ENCODE peak calls at places on chromosome 22, in eight cellular contexts. One of them, this sample, is unnamed. For H3K4me1, the result is how much of the 10 kb centered on the place peaks cover.

GRCh38 chr22:23566716-23567475 is 13.2 kb downstream of the IGLL1 start:
- DNase-seq in small intestine: no peak
- DNase-seq in left ventricle myocardium inferior: no peak
- DNase-seq in keratinocyte: no peak
- DNase-seq in Peyer's patch: no peak
- DNase-seq in fibroblast of lung: no peak
- DNase-seq in adrenal gland: no peak
- DNase-seq in IMR-90: no peak
- DNase-seq in this sample: no peak

GRCh38 chr22:23715811-23716355 is 25.1 kb downstream of the RGL4 start:
- DNase-seq in small intestine: no peak
- DNase-seq in left ventricle myocardium inferior: no peak
- DNase-seq in keratinocyte: no peak
- DNase-seq in Peyer's patch: peak
- DNase-seq in fibroblast of lung: peak
- DNase-seq in adrenal gland: peak
- DNase-seq in IMR-90: no peak
- DNase-seq in this sample: no peak

GRCh38 chr22:29744902-29745301 is 21.9 kb downstream of the ZMAT5 start:
- DNase-seq in small intestine: no peak
- DNase-seq in left ventricle myocardium inferior: no peak
- DNase-seq in keratinocyte: peak
- DNase-seq in Peyer's patch: no peak
- DNase-seq in fibroblast of lung: peak
- DNase-seq in adrenal gland: no peak
- DNase-seq in IMR-90: peak
- DNase-seq in this sample: peak

GRCh38 chr22:46934746-46935491 is 172.5 kb downstream of the TBC1D22A start:
- DNase-seq in small intestine: peak
- DNase-seq in left ventricle myocardium inferior: no peak
- DNase-seq in keratinocyte: peak
- DNase-seq in Peyer's patch: no peak
- DNase-seq in fibroblast of lung: peak
- DNase-seq in adrenal gland: peak
- DNase-seq in IMR-90: peak
- DNase-seq in this sample: peak

GRCh38 chr22:30226192-30226832 is 20.2 kb downstream of the LIF start:
- DNase-seq in small intestine: no peak
- DNase-seq in left ventricle myocardium inferior: no peak
- DNase-seq in keratinocyte: no peak
- DNase-seq in Peyer's patch: no peak
- DNase-seq in fibroblast of lung: peak
- DNase-seq in adrenal gland: no peak
- DNase-seq in IMR-90: peak
- DNase-seq in this sample: no peak

GRCh38 chr22:43398246-43398645 is 13.6 kb upstream of the MPPED1 start:
- DNase-seq in small intestine: no peak
- DNase-seq in left ventricle myocardium inferior: no peak
- DNase-seq in keratinocyte: no peak
- DNase-seq in Peyer's patch: no peak
- DNase-seq in fibroblast of lung: no peak
- DNase-seq in adrenal gland: no peak
- DNase-seq in IMR-90: no peak
- DNase-seq in this sample: no peak

GRCh38 chr22:50282361-50283144 is 12.4 kb upstream of the MAPK11 start:
- DNase-seq in small intestine: peak
- DNase-seq in left ventricle myocardium inferior: no peak
- DNase-seq in keratinocyte: peak
- DNase-seq in Peyer's patch: no peak
- DNase-seq in fibroblast of lung: peak
- DNase-seq in adrenal gland: peak
- DNase-seq in IMR-90: peak
- DNase-seq in this sample: peak

GRCh38 chr22:48594016-48594756 is 1233.5 kb downstream of the BRD1 start:
- DNase-seq in small intestine: no peak
- DNase-seq in left ventricle myocardium inferior: no peak
- DNase-seq in keratinocyte: no peak
- DNase-seq in Peyer's patch: no peak
- DNase-seq in fibroblast of lung: no peak
- DNase-seq in adrenal gland: no peak
- DNase-seq in IMR-90: no peak
- DNase-seq in this sample: no peak

GRCh38 chr22:38751422-38752346 is 4.1 kb downstream of the SUN2 start:
- DNase-seq in small intestine: peak
- DNase-seq in left ventricle myocardium inferior: peak
- DNase-seq in keratinocyte: peak
- DNase-seq in Peyer's patch: peak
- DNase-seq in fibroblast of lung: peak
- DNase-seq in adrenal gland: peak
- DNase-seq in IMR-90: no peak
- DNase-seq in this sample: no peak

GRCh38 chr22:29979645-29980303 is 96.8 kb downstream of the MTMR3 start:
- DNase-seq in small intestine: peak
- DNase-seq in left ventricle myocardium inferior: no peak
- DNase-seq in keratinocyte: no peak
- DNase-seq in Peyer's patch: no peak
- DNase-seq in fibroblast of lung: peak
- DNase-seq in adrenal gland: peak
- DNase-seq in IMR-90: no peak
- DNase-seq in this sample: peak

GRCh38 chr22:20530368-20531153 is 23.2 kb downstream of the MED15 start:
- DNase-seq in small intestine: peak
- DNase-seq in left ventricle myocardium inferior: no peak
- DNase-seq in keratinocyte: peak
- DNase-seq in Peyer's patch: no peak
- DNase-seq in fibroblast of lung: peak
- DNase-seq in adrenal gland: peak
- DNase-seq in IMR-90: peak
- DNase-seq in this sample: peak

GRCh38 chr22:31526275-31526674 is 29.9 kb downstream of the SFI1 start:
- DNase-seq in small intestine: no peak
- DNase-seq in left ventricle myocardium inferior: no peak
- DNase-seq in keratinocyte: no peak
- DNase-seq in Peyer's patch: no peak
- DNase-seq in fibroblast of lung: no peak
- DNase-seq in adrenal gland: no peak
- DNase-seq in IMR-90: no peak
- DNase-seq in this sample: no peak

GRCh38 chr22:28920757-28921584 is 37.6 kb downstream of the ZNRF3 start:
- DNase-seq in small intestine: no peak
- DNase-seq in left ventricle myocardium inferior: no peak
- DNase-seq in keratinocyte: no peak
- DNase-seq in Peyer's patch: no peak
- DNase-seq in fibroblast of lung: no peak
- DNase-seq in adrenal gland: no peak
- DNase-seq in IMR-90: no peak
- DNase-seq in this sample: no peak

GRCh38 chr22:19717691-19718254 is 3.5 kb downstream of the SEPTIN5 start:
- DNase-seq in small intestine: peak
- DNase-seq in left ventricle myocardium inferior: peak
- DNase-seq in keratinocyte: no peak
- DNase-seq in Peyer's patch: peak
- DNase-seq in fibroblast of lung: peak
- DNase-seq in adrenal gland: peak
- DNase-seq in IMR-90: peak
- DNase-seq in this sample: peak

GRCh38 chr22:30926706-30927105 is 41.9 kb downstream of the MORC2 start:
- DNase-seq in small intestine: no peak
- DNase-seq in left ventricle myocardium inferior: no peak
- DNase-seq in keratinocyte: no peak
- DNase-seq in Peyer's patch: no peak
- DNase-seq in fibroblast of lung: no peak
- DNase-seq in adrenal gland: no peak
- DNase-seq in IMR-90: no peak
- DNase-seq in this sample: no peak

GRCh38 chr22:19844423-19845368 is 10.0 kb downstream of the GNB1L start:
- DNase-seq in small intestine: peak
- DNase-seq in left ventricle myocardium inferior: peak
- DNase-seq in keratinocyte: no peak
- DNase-seq in Peyer's patch: peak
- DNase-seq in fibroblast of lung: peak
- DNase-seq in adrenal gland: peak
- DNase-seq in IMR-90: peak
- DNase-seq in this sample: peak

GRCh38 chr22:49152146-49152929 is 675.3 kb downstream of the BRD1 start:
- DNase-seq in small intestine: peak
- DNase-seq in left ventricle myocardium inferior: no peak
- DNase-seq in keratinocyte: no peak
- DNase-seq in Peyer's patch: no peak
- DNase-seq in fibroblast of lung: no peak
- DNase-seq in adrenal gland: no peak
- DNase-seq in IMR-90: no peak
- DNase-seq in this sample: no peak

GRCh38 chr22:26482171-26482570 is 1.4 kb downstream of the HPS4 start:
- DNase-seq in small intestine: no peak
- DNase-seq in left ventricle myocardium inferior: no peak
- DNase-seq in keratinocyte: no peak
- DNase-seq in Peyer's patch: no peak
- DNase-seq in fibroblast of lung: no peak
- DNase-seq in adrenal gland: no peak
- DNase-seq in IMR-90: no peak
- DNase-seq in this sample: no peak
- H3K4me3 ChIP-seq in small intestine: no peak
- H3K4me3 ChIP-seq in left ventricle myocardium inferior: peak
- H3K4me3 ChIP-seq in keratinocyte: no peak
- H3K4me3 ChIP-seq in Peyer's patch: no peak
- H3K4me3 ChIP-seq in fibroblast of lung: no peak
- H3K4me3 ChIP-seq in adrenal gland: no peak
- H3K4me3 ChIP-seq in IMR-90: no peak
- H3K4me3 ChIP-seq in this sample: no peak

DNA sequence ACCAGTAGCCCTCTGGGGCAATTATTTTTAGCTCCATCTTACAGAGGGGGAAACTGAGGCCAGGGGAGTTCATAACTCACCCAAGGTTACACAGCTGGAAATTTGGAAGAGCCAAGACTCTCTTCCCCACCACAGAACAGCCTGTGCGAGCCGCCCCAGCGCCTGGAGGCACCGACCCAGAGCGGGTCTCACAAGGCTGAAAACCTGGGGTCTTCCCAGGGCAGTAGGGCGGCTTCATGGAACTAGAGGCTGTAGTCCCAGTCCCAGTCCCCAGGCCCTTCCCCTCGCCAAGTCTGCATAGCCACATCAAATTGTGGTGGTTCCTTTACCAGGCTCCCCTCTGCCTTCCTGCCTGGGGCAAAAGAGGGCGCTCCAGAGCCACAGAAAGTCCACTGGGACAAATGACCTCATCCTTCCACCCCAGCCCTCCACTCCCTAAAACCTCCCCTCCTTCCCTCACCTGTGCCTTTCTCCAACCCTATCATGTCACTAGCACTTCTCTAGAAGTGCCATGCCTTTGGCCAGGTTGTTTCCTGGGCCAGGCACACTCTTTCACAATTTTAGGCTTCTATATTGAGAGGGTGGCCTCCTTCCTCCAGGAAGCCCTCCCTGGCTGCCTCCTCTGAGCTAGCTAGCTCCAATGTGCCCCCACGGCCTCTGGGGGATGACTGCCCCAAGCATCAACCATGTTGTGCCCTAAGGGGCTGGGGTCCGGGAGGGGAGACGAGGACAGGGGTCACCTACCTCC is 15.2 kb upstream of the CDC42EP1 start:
- DNase-seq in small intestine: peak
- DNase-seq in left ventricle myocardium inferior: peak
- DNase-seq in keratinocyte: no peak
- DNase-seq in Peyer's patch: peak
- DNase-seq in fibroblast of lung: peak
- DNase-seq in adrenal gland: peak
- DNase-seq in IMR-90: peak
- DNase-seq in this sample: peak
- H3K4me1 ChIP-seq in small intestine: under half
- H3K4me1 ChIP-seq in left ventricle myocardium inferior: half or more
- H3K4me1 ChIP-seq in keratinocyte: half or more
- H3K4me1 ChIP-seq in Peyer's patch: under half
- H3K4me1 ChIP-seq in fibroblast of lung: under half
- H3K4me1 ChIP-seq in adrenal gland: half or more
- H3K4me1 ChIP-seq in IMR-90: under half
- H3K4me1 ChIP-seq in this sample: half or more

GRCh38 chr22:32803020-32803758 is 1.7 kb downstream of the TIMP3 start:
- DNase-seq in small intestine: no peak
- DNase-seq in left ventricle myocardium inferior: peak
- DNase-seq in keratinocyte: peak
- DNase-seq in Peyer's patch: no peak
- DNase-seq in fibroblast of lung: peak
- DNase-seq in adrenal gland: no peak
- DNase-seq in IMR-90: peak
- DNase-seq in this sample: peak

GRCh38 chr22:32805586-32805881 is 4.0 kb downstream of the TIMP3 start:
- DNase-seq in small intestine: no peak
- DNase-seq in left ventricle myocardium inferior: no peak
- DNase-seq in keratinocyte: no peak
- DNase-seq in Peyer's patch: no peak
- DNase-seq in fibroblast of lung: no peak
- DNase-seq in adrenal gland: no peak
- DNase-seq in IMR-90: no peak
- DNase-seq in this sample: no peak

GRCh38 chr22:32804823-32805585 is 3.5 kb downstream of the TIMP3 start:
- DNase-seq in small intestine: no peak
- DNase-seq in left ventricle myocardium inferior: no peak
- DNase-seq in keratinocyte: no peak
- DNase-seq in Peyer's patch: no peak
- DNase-seq in fibroblast of lung: peak
- DNase-seq in adrenal gland: no peak
- DNase-seq in IMR-90: no peak
- DNase-seq in this sample: no peak

GRCh38 chr22:32802291-32802826 is 854 bp downstream of the TIMP3 start:
- DNase-seq in small intestine: no peak
- DNase-seq in left ventricle myocardium inferior: no peak
- DNase-seq in keratinocyte: no peak
- DNase-seq in Peyer's patch: no peak
- DNase-seq in fibroblast of lung: peak
- DNase-seq in adrenal gland: no peak
- DNase-seq in IMR-90: no peak
- DNase-seq in this sample: peak

DNA sequence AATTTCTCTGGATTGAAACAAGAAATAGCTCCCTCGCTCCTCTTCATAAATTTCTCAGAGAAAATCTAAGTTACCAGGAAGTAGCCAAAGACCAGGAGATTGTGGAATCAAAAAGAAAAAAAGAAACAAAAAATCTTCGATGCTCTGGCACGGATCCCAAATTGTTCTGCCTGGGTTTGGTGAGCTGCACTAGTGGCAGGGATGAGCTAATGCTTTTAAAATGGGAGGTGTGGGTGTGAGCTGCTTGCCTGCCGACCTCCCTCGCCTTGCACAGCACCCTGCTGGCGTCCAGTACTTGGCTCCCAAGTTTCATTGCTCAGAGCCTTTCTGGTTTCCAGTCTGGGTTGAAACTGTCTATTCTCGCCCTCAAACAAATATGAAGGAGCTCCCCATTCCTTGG is 2.5 kb downstream of the TIMP3 start:
- DNase-seq in small intestine: no peak
- DNase-seq in left ventricle myocardium inferior: no peak
- DNase-seq in keratinocyte: no peak
- DNase-seq in Peyer's patch: no peak
- DNase-seq in fibroblast of lung: peak
- DNase-seq in adrenal gland: no peak
- DNase-seq in IMR-90: peak
- DNase-seq in this sample: peak
- H3K4me3 ChIP-seq in small intestine: no peak
- H3K4me3 ChIP-seq in left ventricle myocardium inferior: peak
- H3K4me3 ChIP-seq in keratinocyte: peak
- H3K4me3 ChIP-seq in Peyer's patch: no peak
- H3K4me3 ChIP-seq in fibroblast of lung: peak
- H3K4me3 ChIP-seq in adrenal gland: peak
- H3K4me3 ChIP-seq in IMR-90: peak
- H3K4me3 ChIP-seq in this sample: peak

GRCh38 chr22:27509132-27509920 is 292.2 kb downstream of the MN1 start:
- DNase-seq in small intestine: no peak
- DNase-seq in left ventricle myocardium inferior: no peak
- DNase-seq in keratinocyte: no peak
- DNase-seq in Peyer's patch: no peak
- DNase-seq in fibroblast of lung: no peak
- DNase-seq in adrenal gland: no peak
- DNase-seq in IMR-90: no peak
- DNase-seq in this sample: no peak
- H3K4me1 ChIP-seq in small intestine: under half
- H3K4me1 ChIP-seq in left ventricle myocardium inferior: under half
- H3K4me1 ChIP-seq in keratinocyte: half or more
- H3K4me1 ChIP-seq in Peyer's patch: under half
- H3K4me1 ChIP-seq in fibroblast of lung: under half
- H3K4me1 ChIP-seq in adrenal gland: under half
- H3K4me1 ChIP-seq in IMR-90: under half
- H3K4me1 ChIP-seq in this sample: under half

This sample was measured in adipocyte.